ENCODE peak calls at places on chromosomes 16 and 17, in six cellular contexts. P is WTC11; J is CD8-positive, alpha-beta T cell; F is fibroblast of mammary gland; N is stomach; W is GM06990. U is an unnamed sample.

GRCh38 chr17:74457146-74457819 is 9.2 kb upstream of the CD300A start:
- DNase-seq in P (peak), J (peak), F (peak), N (peak), W (peak), U (peak)

GRCh38 chr17:38875477-38876080 is 5.7 kb downstream of the LASP1 start:
- DNase-seq in P (no peak), J (no peak), F (no peak), N (no peak), W (no peak), U (no peak)

GRCh38 chr16:2811703-2812471 is 5.2 kb upstream of the PRSS21 start:
- DNase-seq in P (no peak), J (no peak), F (no peak), N (no peak), W (no peak), U (no peak)

GRCh38 chr16:59905628-59906027 is 1171.5 kb upstream of the GOT2 start:
- DNase-seq in P (no peak), J (no peak), F (peak), N (no peak), W (no peak), U (no peak)

GRCh38 chr16:3058173-3059030 is 7.0 kb upstream of the IL32 start:
- DNase-seq in P (peak), J (peak), F (peak), N (peak), W (peak), U (peak)

GRCh38 chr16:89357460-89357859 is 132.9 kb downstream of the ANKRD11 start:
- DNase-seq in P (no peak), J (no peak), F (no peak), N (no peak), W (no peak), U (no peak)

GRCh38 chr17:80499961-80500665 is 23.7 kb upstream of the NPTX1 start:
- DNase-seq in P (no peak), J (no peak), F (no peak), N (no peak), W (no peak), U (no peak)

GRCh38 chr17:62974788-62975586 is 9.0 kb downstream of the TANC2 start:
- DNase-seq in P (no peak), J (no peak), F (no peak), N (no peak), W (no peak), U (no peak)

GRCh38 chr17:46935658-46936266 is 12.8 kb downstream of the GOSR2 start:
- DNase-seq in P (no peak), J (no peak), F (no peak), N (peak), W (no peak), U (no peak)

GRCh38 chr17:80068301-80069160 is 32.1 kb downstream of the CCDC40 start:
- DNase-seq in P (no peak), J (no peak), F (peak), N (peak), W (no peak), U (no peak)

GRCh38 chr17:74755533-74755932 is 7.1 kb downstream of the NHERF1 start:
- DNase-seq in P (no peak), J (no peak), F (no peak), N (no peak), W (no peak), U (no peak)

GRCh38 chr16:50152386-50152806 is 710 bp upstream of the TENT4B start:
- DNase-seq in P (no peak), J (peak), F (peak), N (peak), W (no peak), U (peak)

GRCh38 chr17:62090021-62090824 is 25.1 kb upstream of the MED13 start:
- DNase-seq in P (no peak), J (no peak), F (no peak), N (no peak), W (no peak), U (no peak)

GRCh38 chr16:57637965-57638364 is 9.5 kb downstream of the ADGRG1 start:
- DNase-seq in P (no peak), J (no peak), F (no peak), N (no peak), W (no peak), U (no peak)

GRCh38 chr17:67055811-67056745 is 11.7 kb downstream of the CACNG1 start:
- DNase-seq in P (no peak), J (no peak), F (no peak), N (no peak), W (no peak), U (no peak)

GRCh38 chr16:15427648-15428239 is 6.6 kb upstream of the BMERB1 start:
- DNase-seq in P (no peak), J (peak), F (peak), N (peak), W (no peak), U (peak)

GRCh38 chr17:31739300-31739699 is 119.7 kb downstream of the COPRS start:
- DNase-seq in P (no peak), J (no peak), F (peak), N (no peak), W (no peak), U (no peak)

GRCh38 chr17:80965606-80966005 is 26.0 kb upstream of the CHMP6 start:
- DNase-seq in P (no peak), J (no peak), F (no peak), N (no peak), W (peak), U (no peak)

GRCh38 chr17:50973557-50974494 is 107.7 kb upstream of the TOB1 start:
- DNase-seq in P (no peak), J (no peak), F (no peak), N (no peak), W (no peak), U (no peak)

GRCh38 chr16:23848958-23849357 is 13.2 kb downstream of the PRKCB start:
- DNase-seq in P (no peak), J (no peak), F (no peak), N (no peak), W (no peak), U (peak)

GRCh38 chr17:31226373-31226772 is 70.7 kb downstream of the OMG start:
- DNase-seq in P (no peak), J (no peak), F (no peak), N (no peak), W (no peak), U (no peak)

GRCh38 chr16:77057161-77057736 is 133.7 kb upstream of the MON1B start:
- DNase-seq in P (no peak), J (no peak), F (no peak), N (no peak), W (no peak), U (no peak)

GRCh38 chr16:70685061-70685937 is 554 bp downstream of the MTSS2 start:
- DNase-seq in P (no peak), J (peak), F (no peak), N (no peak), W (no peak), U (no peak)

GRCh38 chr17:35390663-35391062 is 17.2 kb upstream of the SLFN11 start:
- DNase-seq in P (no peak), J (no peak), F (peak), N (no peak), W (no peak), U (no peak)

GRCh38 chr16:24986512-24987303 is 28.5 kb downstream of the ARHGAP17 start:
- DNase-seq in P (no peak), J (no peak), F (peak), N (no peak), W (no peak), U (no peak)

GRCh38 chr17:41518789-41519449 is at the start of gene KRT15:
- DNase-seq in P (no peak), J (no peak), F (peak), N (no peak), W (no peak), U (no peak)
- TF ChIP-seq CTCF in P (no peak), J (no peak), F (no peak), N (no peak), W (no peak), U (no peak)

DNA sequence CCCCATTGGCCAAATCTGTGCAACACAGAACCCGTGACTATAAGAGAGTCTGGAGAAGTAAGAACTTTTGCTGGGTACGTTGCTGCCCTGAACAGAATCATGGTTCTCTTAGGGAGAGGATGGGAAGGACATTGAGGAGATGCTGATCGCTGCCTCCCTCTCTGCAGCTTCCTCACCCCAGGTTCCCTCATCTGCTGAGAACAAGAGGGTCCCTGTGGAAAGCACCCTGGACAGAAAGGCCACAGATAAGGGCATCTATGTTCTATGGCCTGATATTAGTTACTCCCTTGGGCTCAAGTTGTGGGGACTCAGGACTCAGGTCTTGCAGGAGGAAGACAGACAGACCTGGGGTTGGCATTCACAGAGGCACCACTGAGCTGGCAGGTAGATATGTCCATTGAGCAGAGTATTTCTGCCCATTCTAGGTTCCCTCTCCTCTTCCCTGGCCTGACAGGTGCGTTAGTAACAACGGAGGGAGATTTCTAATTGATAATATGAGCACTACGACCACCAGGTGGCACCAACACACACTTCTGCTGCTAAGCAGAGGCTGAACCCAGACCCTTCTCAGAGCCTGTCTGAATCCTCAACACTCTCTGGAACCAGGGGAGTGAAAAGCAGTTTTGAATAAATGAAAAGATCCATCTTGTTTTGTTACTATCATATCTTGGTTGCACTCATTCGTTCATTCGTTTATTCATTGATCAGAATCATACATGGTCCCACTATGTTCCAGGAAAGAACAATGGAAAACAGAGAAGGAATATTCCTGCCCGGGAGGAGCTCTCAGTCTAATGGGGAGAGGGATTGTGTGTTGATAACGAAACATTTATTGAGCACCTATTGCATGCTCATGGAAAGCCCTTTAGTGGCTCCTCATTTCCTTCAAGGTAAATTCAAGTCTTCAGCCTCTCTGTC is 56.4 kb downstream of the SLC6A2 start:
- DNase-seq in P (peak), J (peak), F (peak), N (peak), W (no peak), U (peak)
- TF ChIP-seq CTCF in P (peak), J (peak), F (peak), N (peak), W (peak), U (peak)

DNA sequence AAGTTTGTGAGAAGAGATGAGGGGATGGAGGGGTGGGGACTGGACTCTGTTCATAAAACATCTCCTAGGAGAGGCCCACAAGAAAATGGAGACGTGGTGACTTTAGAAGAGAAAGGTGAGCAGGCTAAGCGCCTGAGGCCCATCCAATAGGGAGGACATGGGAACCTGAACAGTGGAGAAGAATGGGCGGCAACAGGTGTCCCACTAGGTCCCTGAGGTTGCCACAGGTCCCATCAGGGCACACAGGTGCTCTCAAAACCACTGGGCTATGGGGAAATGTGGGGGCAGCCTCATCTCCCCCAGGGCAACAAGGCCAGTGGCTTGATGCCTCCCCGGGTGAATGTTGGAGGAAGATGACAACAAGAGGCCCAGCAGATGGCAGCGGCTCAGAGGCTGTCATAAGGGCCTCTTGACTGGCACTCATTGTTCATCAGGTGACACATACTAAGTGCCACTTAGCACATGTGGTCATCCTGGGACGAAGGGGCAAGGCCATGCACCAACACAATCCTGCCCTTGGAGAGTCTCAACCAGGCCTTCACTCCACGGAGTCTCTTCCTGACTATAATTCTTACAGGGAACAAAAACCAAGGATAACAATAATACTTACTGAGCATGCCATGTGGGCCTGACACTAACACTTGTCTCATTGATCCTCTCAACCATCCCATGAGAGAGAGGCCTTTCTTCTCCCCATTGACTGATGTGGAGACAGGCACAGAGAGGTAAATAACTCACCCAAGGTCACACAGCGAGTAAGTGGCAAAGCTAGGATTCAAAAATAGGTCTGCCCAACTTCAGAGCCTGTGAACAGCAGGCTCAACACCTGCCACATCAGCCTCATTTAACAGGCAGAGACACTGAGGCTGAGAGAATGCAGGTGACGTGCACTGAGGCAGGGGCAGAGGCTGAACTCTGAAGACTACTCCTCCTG is 38.0 kb downstream of the CUEDC1 start:
- DNase-seq in P (no peak), J (peak), F (no peak), N (no peak), W (no peak), U (no peak)
- TF ChIP-seq CTCF in P (no peak), J (no peak), F (no peak), N (no peak), W (no peak), U (no peak)

GRCh38 chr17:4948166-4948996 is at the start of gene PFN1:
- DNase-seq in P (peak), J (peak), F (peak), N (peak), W (peak), U (peak)
- TF ChIP-seq CTCF in P (no peak), J (no peak), F (no peak), N (no peak), W (no peak), U (no peak)

GRCh38 chr16:815861-816260 is 15.3 kb upstream of the GNG13 start:
- DNase-seq in P (no peak), J (no peak), F (no peak), N (no peak), W (no peak), U (no peak)

GRCh38 chr16:817001-817906 is 16.7 kb upstream of the GNG13 start:
- DNase-seq in P (no peak), J (no peak), F (no peak), N (no peak), W (no peak), U (no peak)

GRCh38 chr16:813204-813915 is 12.8 kb upstream of the GNG13 start:
- DNase-seq in P (peak), J (peak), F (peak), N (no peak), W (no peak), U (peak)

GRCh38 chr16:814974-815373 is 14.4 kb upstream of the GNG13 start:
- DNase-seq in P (no peak), J (no peak), F (peak), N (no peak), W (no peak), U (peak)

DNA sequence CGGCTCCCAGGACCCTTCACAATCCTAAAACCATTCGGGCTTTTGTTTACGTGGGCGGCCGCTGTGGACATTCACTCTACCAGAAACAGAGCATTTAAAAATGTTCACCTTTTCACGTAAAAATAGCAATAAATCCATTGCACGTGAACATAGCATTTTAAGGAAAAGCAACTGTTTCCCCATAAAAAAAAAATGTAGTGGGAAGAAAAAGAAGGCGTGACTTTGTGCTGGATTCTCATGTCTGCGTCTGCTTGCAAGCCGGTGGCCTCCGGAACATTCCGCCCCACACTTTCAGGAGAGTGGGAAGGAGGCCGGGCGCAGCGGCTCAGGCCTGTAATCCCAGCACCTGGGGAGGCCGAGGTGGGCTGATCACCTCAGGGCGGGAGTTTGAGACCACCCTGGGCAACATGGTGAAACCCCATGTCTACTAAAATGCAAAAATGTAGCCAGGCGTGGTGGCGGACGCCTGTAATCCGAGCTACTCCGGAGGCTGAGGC is 13.4 kb upstream of the GNG13 start:
- DNase-seq in P (no peak), J (no peak), F (no peak), N (no peak), W (no peak), U (no peak)
- TF ChIP-seq CTCF in P (no peak), J (peak), F (no peak), N (no peak), W (no peak), U (no peak)

GRCh38 chr17:45233423-45233924 is 11.8 kb downstream of the FMNL1 start:
- DNase-seq in P (no peak), J (no peak), F (no peak), N (no peak), W (no peak), U (no peak)

GRCh38 chr17:45232514-45233422 is 11.1 kb downstream of the FMNL1 start:
- DNase-seq in P (no peak), J (no peak), F (no peak), N (no peak), W (no peak), U (no peak)

GRCh38 chr17:45236002-45236606 is 14.4 kb downstream of the FMNL1 start:
- DNase-seq in P (no peak), J (no peak), F (no peak), N (no peak), W (no peak), U (no peak)

GRCh38 chr17:45235071-45236001 is 13.7 kb downstream of the FMNL1 start:
- DNase-seq in P (peak), J (peak), F (peak), N (peak), W (peak), U (peak)

GRCh38 chr17:45234641-45235040 is 13.0 kb downstream of the FMNL1 start:
- DNase-seq in P (peak), J (peak), F (no peak), N (no peak), W (no peak), U (peak)
- TF ChIP-seq CTCF in P (no peak), J (peak), F (no peak), N (no peak), W (peak), U (peak)